ENCODE peak calls at places on chromosomes 13 and 19, in nine cellular contexts. One of them, this sample, is unnamed.

GRCh38 chr19:7908742-7909461 is 5.2 kb downstream of the MAP2K7 start:
- DNase-seq in GM23338: peak; percentile 44
- DNase-seq in GM12878: no peak
- DNase-seq in endothelial cell of umbilical vein: no peak
- DNase-seq in suprapubic skin: no peak
- DNase-seq in stomach: no peak
- DNase-seq in transverse colon: no peak
- DNase-seq in breast epithelium: no peak
- DNase-seq in K562: no peak
- DNase-seq in this sample: no peak

GRCh38 chr19:35337984-35338296 is 9.0 kb downstream of the CD22 start:
- DNase-seq in K562: no peak
- DNase-seq in GM23338: no peak
- DNase-seq in stomach: no peak
- DNase-seq in endothelial cell of umbilical vein: no peak
- DNase-seq in transverse colon: no peak
- DNase-seq in suprapubic skin: no peak
- DNase-seq in GM12878: no peak
- DNase-seq in breast epithelium: no peak
- DNase-seq in this sample: no peak

GRCh38 chr13:112688560-112689497 is 1.0 kb upstream of the ATP11A start:
- DNase-seq in K562: peak; percentile 19
- DNase-seq in transverse colon: peak; percentile 29
- DNase-seq in stomach: peak; percentile 40
- DNase-seq in GM23338: peak; percentile 47
- DNase-seq in breast epithelium: no peak
- DNase-seq in GM12878: no peak
- DNase-seq in endothelial cell of umbilical vein: peak; percentile 13
- DNase-seq in suprapubic skin: no peak
- DNase-seq in this sample: no peak

GRCh38 chr19:18541992-18542935 is 1.1 kb downstream of the FKBP8 start:
- DNase-seq in endothelial cell of umbilical vein: no peak
- DNase-seq in GM12878: no peak
- DNase-seq in K562: no peak
- DNase-seq in breast epithelium: no peak
- DNase-seq in suprapubic skin: no peak
- DNase-seq in transverse colon: no peak
- DNase-seq in stomach: no peak
- DNase-seq in GM23338: peak; percentile 62
- DNase-seq in this sample: no peak

GRCh38 chr13:37966266-37966665 is 96.7 kb upstream of the TRPC4 start:
- DNase-seq in stomach: no peak
- DNase-seq in breast epithelium: no peak
- DNase-seq in GM23338: no peak
- DNase-seq in transverse colon: no peak
- DNase-seq in endothelial cell of umbilical vein: no peak
- DNase-seq in suprapubic skin: no peak
- DNase-seq in K562: no peak
- DNase-seq in GM12878: no peak
- DNase-seq in this sample: no peak

GRCh38 chr19:37251308-37252229 is 33.6 kb downstream of the ZNF383 start:
- DNase-seq in suprapubic skin: no peak
- DNase-seq in GM23338: no peak
- DNase-seq in GM12878: peak; percentile 54
- DNase-seq in stomach: peak; percentile 43
- DNase-seq in endothelial cell of umbilical vein: peak; percentile 91
- DNase-seq in K562: peak; percentile 25
- DNase-seq in transverse colon: peak; percentile 48
- DNase-seq in breast epithelium: peak; percentile 84
- DNase-seq in this sample: peak; percentile 91

GRCh38 chr19:50496189-50497029 is 14.6 kb downstream of the JOSD2 start:
- DNase-seq in GM23338: peak; percentile 59
- DNase-seq in suprapubic skin: no peak
- DNase-seq in endothelial cell of umbilical vein: no peak
- DNase-seq in GM12878: no peak
- DNase-seq in K562: no peak
- DNase-seq in transverse colon: no peak
- DNase-seq in stomach: no peak
- DNase-seq in breast epithelium: no peak
- DNase-seq in this sample: peak; percentile 60

GRCh38 chr19:10797541-10798256 is 38.3 kb downstream of the TMED1 start:
- DNase-seq in transverse colon: no peak
- DNase-seq in K562: no peak
- DNase-seq in endothelial cell of umbilical vein: peak; percentile 48
- DNase-seq in GM23338: no peak
- DNase-seq in GM12878: peak; percentile 74
- DNase-seq in stomach: no peak
- DNase-seq in suprapubic skin: no peak
- DNase-seq in breast epithelium: no peak
- DNase-seq in this sample: no peak

GRCh38 chr19:36041831-36042230 is 9.2 kb upstream of the CLIP3 start:
- DNase-seq in suprapubic skin: no peak
- DNase-seq in GM23338: peak; percentile 57
- DNase-seq in GM12878: no peak
- DNase-seq in breast epithelium: no peak
- DNase-seq in endothelial cell of umbilical vein: peak; percentile 10
- DNase-seq in stomach: no peak
- DNase-seq in K562: no peak
- DNase-seq in transverse colon: no peak
- DNase-seq in this sample: no peak

GRCh38 chr13:92175330-92175729 is 776.9 kb downstream of the GPC5 start:
- DNase-seq in endothelial cell of umbilical vein: no peak
- DNase-seq in transverse colon: no peak
- DNase-seq in GM12878: no peak
- DNase-seq in suprapubic skin: no peak
- DNase-seq in GM23338: peak; percentile 67
- DNase-seq in K562: no peak
- DNase-seq in breast epithelium: no peak
- DNase-seq in stomach: no peak
- DNase-seq in this sample: no peak

GRCh38 chr19:17194608-17195007 is 20.5 kb upstream of the USE1 start:
- DNase-seq in endothelial cell of umbilical vein: no peak
- DNase-seq in suprapubic skin: no peak
- DNase-seq in transverse colon: no peak
- DNase-seq in stomach: no peak
- DNase-seq in GM12878: no peak
- DNase-seq in K562: no peak
- DNase-seq in GM23338: no peak
- DNase-seq in breast epithelium: no peak
- DNase-seq in this sample: no peak
- TF ChIP-seq POLR2AphosphoS5 in endothelial cell of umbilical vein: no peak
- TF ChIP-seq POLR2AphosphoS5 in suprapubic skin: no peak
- TF ChIP-seq POLR2AphosphoS5 in transverse colon: no peak
- TF ChIP-seq POLR2AphosphoS5 in stomach: no peak
- TF ChIP-seq POLR2AphosphoS5 in GM12878: no peak
- TF ChIP-seq POLR2AphosphoS5 in K562: no peak
- TF ChIP-seq POLR2AphosphoS5 in GM23338: no peak
- TF ChIP-seq POLR2AphosphoS5 in breast epithelium: no peak
- TF ChIP-seq POLR2AphosphoS5 in this sample: no peak

GRCh38 chr13:43303040-43303729 is 279.8 kb downstream of the DNAJC15 start:
- DNase-seq in K562: no peak
- DNase-seq in GM23338: peak; percentile 82
- DNase-seq in transverse colon: peak; percentile 28
- DNase-seq in GM12878: no peak
- DNase-seq in stomach: peak; percentile 78
- DNase-seq in breast epithelium: peak; percentile 33
- DNase-seq in endothelial cell of umbilical vein: peak; percentile 73
- DNase-seq in suprapubic skin: no peak
- DNase-seq in this sample: peak; percentile 80
- TF ChIP-seq POLR2AphosphoS5 in K562: no peak
- TF ChIP-seq POLR2AphosphoS5 in GM23338: no peak
- TF ChIP-seq POLR2AphosphoS5 in transverse colon: peak; percentile 59
- TF ChIP-seq POLR2AphosphoS5 in GM12878: no peak
- TF ChIP-seq POLR2AphosphoS5 in stomach: no peak
- TF ChIP-seq POLR2AphosphoS5 in breast epithelium: no peak
- TF ChIP-seq POLR2AphosphoS5 in endothelial cell of umbilical vein: no peak
- TF ChIP-seq POLR2AphosphoS5 in suprapubic skin: no peak
- TF ChIP-seq POLR2AphosphoS5 in this sample: peak; percentile 59

GRCh38 chr13:79309690-79310089 is 96.4 kb downstream of the RBM26 start:
- DNase-seq in suprapubic skin: no peak
- DNase-seq in stomach: no peak
- DNase-seq in GM23338: peak; percentile 8
- DNase-seq in breast epithelium: no peak
- DNase-seq in endothelial cell of umbilical vein: no peak
- DNase-seq in GM12878: no peak
- DNase-seq in transverse colon: no peak
- DNase-seq in K562: no peak
- DNase-seq in this sample: no peak
- TF ChIP-seq POLR2AphosphoS5 in suprapubic skin: no peak
- TF ChIP-seq POLR2AphosphoS5 in stomach: no peak
- TF ChIP-seq POLR2AphosphoS5 in GM23338: no peak
- TF ChIP-seq POLR2AphosphoS5 in breast epithelium: no peak
- TF ChIP-seq POLR2AphosphoS5 in endothelial cell of umbilical vein: no peak
- TF ChIP-seq POLR2AphosphoS5 in GM12878: peak; percentile 29
- TF ChIP-seq POLR2AphosphoS5 in transverse colon: no peak
- TF ChIP-seq POLR2AphosphoS5 in K562: no peak
- TF ChIP-seq POLR2AphosphoS5 in this sample: no peak

GRCh38 chr19:49349567-49349966 is 12.6 kb downstream of the TEAD2 start:
- DNase-seq in transverse colon: no peak
- DNase-seq in suprapubic skin: no peak
- DNase-seq in breast epithelium: no peak
- DNase-seq in endothelial cell of umbilical vein: no peak
- DNase-seq in K562: no peak
- DNase-seq in stomach: no peak
- DNase-seq in GM12878: no peak
- DNase-seq in GM23338: no peak
- DNase-seq in this sample: no peak

GRCh38 chr19:49348305-49349188 is 13.3 kb downstream of the CD37 start:
- DNase-seq in transverse colon: no peak
- DNase-seq in endothelial cell of umbilical vein: no peak
- DNase-seq in breast epithelium: no peak
- DNase-seq in K562: no peak
- DNase-seq in GM12878: no peak
- DNase-seq in stomach: no peak
- DNase-seq in GM23338: no peak
- DNase-seq in suprapubic skin: no peak
- DNase-seq in this sample: no peak

GRCh38 chr19:49347191-49347590 is 12.0 kb downstream of the CD37 start:
- DNase-seq in endothelial cell of umbilical vein: no peak
- DNase-seq in K562: no peak
- DNase-seq in breast epithelium: no peak
- DNase-seq in GM23338: no peak
- DNase-seq in transverse colon: no peak
- DNase-seq in GM12878: no peak
- DNase-seq in stomach: no peak
- DNase-seq in suprapubic skin: no peak
- DNase-seq in this sample: no peak

GRCh38 chr19:49344516-49345423 is 9.6 kb downstream of the CD37 start:
- DNase-seq in suprapubic skin: no peak
- DNase-seq in breast epithelium: no peak
- DNase-seq in endothelial cell of umbilical vein: no peak
- DNase-seq in GM23338: no peak
- DNase-seq in stomach: no peak
- DNase-seq in transverse colon: no peak
- DNase-seq in GM12878: no peak
- DNase-seq in K562: no peak
- DNase-seq in this sample: no peak

GRCh38 chr19:49347835-49348234 is 12.6 kb downstream of the CD37 start:
- DNase-seq in endothelial cell of umbilical vein: peak; percentile 43
- DNase-seq in breast epithelium: no peak
- DNase-seq in transverse colon: no peak
- DNase-seq in GM23338: peak; percentile 85
- DNase-seq in GM12878: no peak
- DNase-seq in suprapubic skin: no peak
- DNase-seq in stomach: no peak
- DNase-seq in K562: peak; percentile 77
- DNase-seq in this sample: no peak
- TF ChIP-seq POLR2AphosphoS5 in endothelial cell of umbilical vein: no peak
- TF ChIP-seq POLR2AphosphoS5 in breast epithelium: no peak
- TF ChIP-seq POLR2AphosphoS5 in transverse colon: no peak
- TF ChIP-seq POLR2AphosphoS5 in GM23338: no peak
- TF ChIP-seq POLR2AphosphoS5 in GM12878: no peak
- TF ChIP-seq POLR2AphosphoS5 in suprapubic skin: no peak
- TF ChIP-seq POLR2AphosphoS5 in stomach: no peak
- TF ChIP-seq POLR2AphosphoS5 in K562: no peak
- TF ChIP-seq POLR2AphosphoS5 in this sample: no peak

DNA sequence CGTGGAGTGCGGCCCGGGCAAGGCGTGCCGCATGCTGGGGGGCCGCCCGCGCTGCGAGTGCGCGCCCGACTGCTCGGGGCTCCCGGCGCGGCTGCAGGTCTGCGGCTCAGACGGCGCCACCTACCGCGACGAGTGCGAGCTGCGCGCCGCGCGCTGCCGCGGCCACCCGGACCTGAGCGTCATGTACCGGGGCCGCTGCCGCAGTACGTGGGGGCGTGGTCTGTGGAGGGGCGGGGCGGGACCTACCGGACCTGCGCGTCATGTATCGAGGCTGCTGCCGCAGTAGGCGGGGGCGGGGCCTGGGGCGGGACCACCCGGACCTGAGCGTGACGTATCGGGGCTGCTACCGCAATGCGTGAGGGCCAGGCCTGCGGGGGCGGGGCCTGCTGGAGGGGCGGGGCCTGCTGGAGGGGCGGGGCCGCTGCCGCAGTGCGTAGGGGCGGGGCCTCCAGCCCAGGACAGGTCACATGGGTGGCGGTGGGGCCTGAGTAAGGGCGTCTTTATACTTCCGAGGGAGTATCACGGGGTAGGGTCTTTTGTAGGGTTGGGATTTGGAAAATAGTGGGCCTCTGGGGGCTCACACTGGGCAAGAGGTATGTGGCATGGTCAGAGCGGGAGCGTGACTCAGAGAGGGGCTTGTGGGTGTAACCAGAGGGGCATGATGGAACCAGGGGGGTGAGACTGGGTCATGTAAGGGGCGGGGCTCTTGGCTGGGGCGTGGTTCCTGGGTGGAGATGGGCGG is 4.3 kb downstream of the FSTL3 start:
- DNase-seq in stomach: peak; percentile 100
- DNase-seq in suprapubic skin: peak; percentile 100
- DNase-seq in GM23338: peak; percentile 97
- DNase-seq in endothelial cell of umbilical vein: peak; percentile 99
- DNase-seq in K562: peak; percentile 98
- DNase-seq in GM12878: peak; percentile 93
- DNase-seq in transverse colon: peak; percentile 100
- DNase-seq in breast epithelium: peak; percentile 100
- DNase-seq in this sample: peak; percentile 100
- TF ChIP-seq POLR2AphosphoS5 in stomach: peak; percentile 91
- TF ChIP-seq POLR2AphosphoS5 in suprapubic skin: no peak
- TF ChIP-seq POLR2AphosphoS5 in GM23338: peak; percentile 70
- TF ChIP-seq POLR2AphosphoS5 in endothelial cell of umbilical vein: peak; percentile 88
- TF ChIP-seq POLR2AphosphoS5 in K562: peak; percentile 67
- TF ChIP-seq POLR2AphosphoS5 in GM12878: peak; percentile 48
- TF ChIP-seq POLR2AphosphoS5 in transverse colon: peak; percentile 82
- TF ChIP-seq POLR2AphosphoS5 in breast epithelium: peak; percentile 83
- TF ChIP-seq POLR2AphosphoS5 in this sample: peak; percentile 81

This sample was measured in sigmoid colon.